ENCODE peak calls at places on chromosome 1, in four cellular contexts. One of them, this sample, is unnamed.

GRCh38 chr1:214808845-214809460 is 206.0 kb downstream of the CENPF start:
- DNase-seq in GM12878: no peak
- DNase-seq in SK-N-SH: no peak
- DNase-seq in HepG2: peak
- DNase-seq in this sample: no peak

GRCh38 chr1:237672748-237673147 is 218.0 kb downstream of the ZP4 start:
- DNase-seq in GM12878: no peak
- DNase-seq in SK-N-SH: peak
- DNase-seq in HepG2: no peak
- DNase-seq in this sample: no peak

GRCh38 chr1:219710529-219711194 is 97.8 kb upstream of the ZC3H11B start:
- DNase-seq in GM12878: no peak
- DNase-seq in SK-N-SH: no peak
- DNase-seq in HepG2: no peak
- DNase-seq in this sample: no peak

GRCh38 chr1:55088413-55088812 is 49.1 kb downstream of the PCSK9 start:
- DNase-seq in GM12878: no peak
- DNase-seq in SK-N-SH: no peak
- DNase-seq in HepG2: no peak
- DNase-seq in this sample: no peak

GRCh38 chr1:192879416-192879815 is 70.6 kb downstream of the RGS2 start:
- DNase-seq in GM12878: no peak
- DNase-seq in SK-N-SH: no peak
- DNase-seq in HepG2: peak
- DNase-seq in this sample: no peak

GRCh38 chr1:107480548-107480947 is 339.7 kb downstream of the NTNG1 start:
- DNase-seq in GM12878: no peak
- DNase-seq in SK-N-SH: peak
- DNase-seq in HepG2: no peak
- DNase-seq in this sample: no peak

GRCh38 chr1:3372317-3372716 is 82.1 kb upstream of the ARHGEF16 start:
- DNase-seq in GM12878: no peak
- DNase-seq in SK-N-SH: no peak
- DNase-seq in HepG2: no peak
- DNase-seq in this sample: no peak

GRCh38 chr1:180933141-180933540 is 20.4 kb downstream of the KIAA1614 start:
- DNase-seq in GM12878: no peak
- DNase-seq in SK-N-SH: no peak
- DNase-seq in HepG2: no peak
- DNase-seq in this sample: no peak

GRCh38 chr1:189374816-189375215 is 1102.8 kb downstream of the BRINP3 start:
- DNase-seq in GM12878: no peak
- DNase-seq in SK-N-SH: no peak
- DNase-seq in HepG2: no peak
- DNase-seq in this sample: no peak

GRCh38 chr1:51000651-51001050 is 30.6 kb downstream of the CDKN2C start:
- DNase-seq in GM12878: no peak
- DNase-seq in SK-N-SH: no peak
- DNase-seq in HepG2: no peak
- DNase-seq in this sample: no peak

GRCh38 chr1:57024855-57025254 is 59.0 kb upstream of the C8B start:
- DNase-seq in GM12878: no peak
- DNase-seq in SK-N-SH: no peak
- DNase-seq in HepG2: no peak
- DNase-seq in this sample: no peak
- TF ChIP-seq TCF12 in GM12878: no peak
- TF ChIP-seq TCF12 in SK-N-SH: no peak
- TF ChIP-seq TCF12 in HepG2: no peak
- TF ChIP-seq TCF12 in this sample: no peak

DNA sequence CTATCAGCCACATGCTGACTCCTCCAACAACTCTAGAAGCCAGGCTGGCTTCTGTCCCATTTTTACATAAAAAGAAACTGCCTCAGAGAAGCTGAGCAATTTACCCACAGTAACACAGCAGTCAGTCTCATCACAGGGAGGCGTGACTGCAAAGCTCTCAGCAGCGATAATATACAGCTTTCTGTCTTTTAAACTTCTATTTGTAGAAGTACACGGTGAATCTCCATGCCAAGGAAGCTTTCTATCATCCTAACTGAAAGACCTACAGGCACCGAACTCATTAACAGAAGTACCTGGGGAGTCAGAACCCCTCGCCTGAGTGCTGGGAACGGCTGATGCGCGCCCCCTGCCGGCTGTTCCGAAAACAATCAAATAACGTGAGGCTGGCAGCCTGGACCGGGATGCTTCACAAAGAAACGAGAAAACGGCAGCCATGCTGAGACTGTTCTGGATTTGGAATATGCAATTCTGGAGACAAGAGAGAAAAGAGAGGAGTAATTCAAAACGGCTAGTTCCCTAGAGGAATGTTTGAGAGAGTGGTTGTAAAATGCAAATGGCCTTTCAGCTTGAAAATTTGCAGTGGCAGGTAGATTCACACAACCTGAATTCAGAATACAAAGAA is 43.5 kb upstream of the RAB4A start:
- DNase-seq in GM12878: no peak
- DNase-seq in SK-N-SH: peak
- DNase-seq in HepG2: peak
- DNase-seq in this sample: peak
- TF ChIP-seq TCF12 in GM12878: no peak
- TF ChIP-seq TCF12 in SK-N-SH: no peak
- TF ChIP-seq TCF12 in HepG2: no peak
- TF ChIP-seq TCF12 in this sample: no peak

DNA sequence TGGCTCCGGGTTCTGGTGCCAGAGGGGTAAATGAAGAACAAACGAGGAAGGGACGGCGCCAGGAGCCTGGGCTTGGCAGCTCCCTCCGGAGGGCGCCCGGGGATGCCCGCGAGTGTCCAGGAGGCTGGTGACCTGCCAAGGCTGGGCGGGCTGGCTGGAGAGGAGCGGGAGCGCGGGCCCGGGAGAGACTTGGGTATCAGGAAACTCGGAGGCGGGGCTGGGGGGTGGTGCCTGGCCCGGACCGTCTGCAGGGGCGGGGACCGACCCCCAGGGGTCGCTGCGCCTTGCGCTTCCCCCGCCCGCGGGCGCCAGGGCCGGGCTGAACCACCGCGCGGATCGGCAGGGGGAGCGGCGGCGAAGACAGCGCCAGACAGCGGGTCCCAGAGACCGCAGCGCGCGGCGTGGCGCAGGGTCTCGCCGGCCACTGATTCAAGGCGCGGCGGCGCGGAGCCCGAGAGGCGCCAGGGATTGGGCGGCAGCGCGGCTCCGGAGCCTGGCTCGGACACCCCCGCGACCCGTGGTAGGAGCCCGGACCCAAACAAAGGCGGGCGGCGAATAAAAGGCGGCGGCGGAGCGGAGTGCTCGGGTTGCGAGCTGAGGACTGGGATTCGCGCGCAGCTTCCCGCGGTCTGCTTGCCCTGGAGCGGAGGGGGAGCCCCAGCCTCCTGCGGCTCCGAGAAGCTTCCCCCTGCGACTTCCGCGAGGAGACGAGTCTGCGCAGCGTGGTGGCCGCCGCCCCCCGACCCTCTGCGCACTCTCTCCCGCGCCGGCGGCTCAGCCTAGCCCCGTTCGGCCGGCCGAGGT is at the start of gene DISP3:
- DNase-seq in GM12878: peak
- DNase-seq in SK-N-SH: peak
- DNase-seq in HepG2: peak
- DNase-seq in this sample: peak
- TF ChIP-seq TCF12 in GM12878: no peak
- TF ChIP-seq TCF12 in SK-N-SH: no peak
- TF ChIP-seq TCF12 in HepG2: no peak
- TF ChIP-seq TCF12 in this sample: no peak

DNA sequence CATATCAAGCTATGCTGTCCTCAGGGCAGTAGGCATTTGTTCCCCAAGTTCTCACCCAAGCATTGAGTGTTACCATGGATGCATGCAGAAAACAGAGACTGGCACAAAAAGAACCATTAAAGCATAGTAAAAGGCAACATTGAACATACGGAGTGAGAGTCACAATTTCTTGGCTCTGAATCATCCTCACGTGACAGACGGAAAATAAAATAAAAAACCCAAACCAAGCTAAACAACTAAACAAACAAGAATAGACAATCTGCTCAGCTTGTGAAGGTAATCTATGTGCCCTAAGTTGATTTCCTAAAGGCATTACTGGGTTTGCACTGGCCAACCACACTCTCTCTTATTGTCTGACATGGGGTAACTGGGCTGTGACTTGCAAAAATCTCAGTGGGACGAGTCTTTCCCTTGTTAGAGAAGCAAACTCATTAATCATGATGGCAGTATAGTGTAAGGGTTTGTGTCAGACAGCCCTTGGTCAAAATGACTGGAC is 306.0 kb downstream of the ASTN1 start:
- DNase-seq in GM12878: no peak
- DNase-seq in SK-N-SH: no peak
- DNase-seq in HepG2: no peak
- DNase-seq in this sample: no peak
- TF ChIP-seq TCF12 in GM12878: no peak
- TF ChIP-seq TCF12 in SK-N-SH: no peak
- TF ChIP-seq TCF12 in HepG2: no peak
- TF ChIP-seq TCF12 in this sample: no peak

GRCh38 chr1:25550155-25550506 is 6.7 kb downstream of the LDLRAP1 start:
- DNase-seq in GM12878: no peak
- DNase-seq in SK-N-SH: no peak
- DNase-seq in HepG2: no peak
- DNase-seq in this sample: no peak

GRCh38 chr1:25550683-25551310 is 7.4 kb downstream of the LDLRAP1 start:
- DNase-seq in GM12878: no peak
- DNase-seq in SK-N-SH: no peak
- DNase-seq in HepG2: peak
- DNase-seq in this sample: no peak

GRCh38 chr1:25546193-25546592 is 2.8 kb downstream of the LDLRAP1 start:
- DNase-seq in GM12878: no peak
- DNase-seq in SK-N-SH: no peak
- DNase-seq in HepG2: no peak
- DNase-seq in this sample: no peak

GRCh38 chr1:25548601-25549000 is 5.2 kb downstream of the LDLRAP1 start:
- DNase-seq in GM12878: no peak
- DNase-seq in SK-N-SH: no peak
- DNase-seq in HepG2: no peak
- DNase-seq in this sample: no peak

DNA sequence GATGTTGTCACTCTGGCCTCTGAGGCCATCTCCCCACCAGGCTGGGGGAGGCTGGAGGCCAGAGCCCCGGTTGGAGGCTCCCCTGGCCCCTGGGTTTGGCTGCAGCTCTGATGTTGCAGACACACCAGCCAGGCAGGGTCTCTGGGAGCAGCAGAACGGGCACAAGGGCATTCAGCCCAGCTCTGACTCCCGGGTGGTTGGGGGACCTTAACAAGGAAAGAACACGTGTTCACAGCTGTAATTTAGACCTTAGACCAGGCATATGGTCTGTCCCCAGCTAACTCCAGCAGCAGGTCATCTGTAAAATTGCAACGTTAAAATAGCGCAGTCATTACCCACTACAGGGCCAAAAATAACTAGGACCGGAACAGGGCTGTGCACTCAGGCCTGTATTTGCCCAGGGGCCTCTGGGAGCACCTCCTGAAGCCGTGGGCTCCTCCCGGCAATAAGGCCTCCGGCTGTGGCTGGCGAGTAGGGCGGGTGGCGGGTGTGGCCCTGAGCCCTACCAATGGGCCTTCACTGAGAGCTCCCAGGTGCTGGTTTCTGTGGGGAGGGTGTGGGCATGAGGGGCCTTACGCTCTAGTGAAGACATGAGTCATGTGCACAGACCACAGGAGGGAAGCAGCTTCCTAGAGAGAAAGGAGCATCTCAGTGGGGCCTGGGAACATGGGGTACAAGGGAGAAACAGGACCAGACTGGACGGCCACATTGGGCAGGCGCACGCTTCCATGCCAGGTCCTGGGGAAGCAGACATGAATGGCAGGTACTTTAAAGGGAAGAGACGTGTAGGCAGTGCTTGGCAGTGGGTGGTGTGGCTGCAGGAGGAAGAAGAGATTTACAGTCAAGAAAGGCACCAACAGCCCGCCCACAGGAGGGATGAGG is 6.1 kb downstream of the LDLRAP1 start:
- DNase-seq in GM12878: peak
- DNase-seq in SK-N-SH: no peak
- DNase-seq in HepG2: peak
- DNase-seq in this sample: no peak
- TF ChIP-seq TCF12 in GM12878: peak
- TF ChIP-seq TCF12 in SK-N-SH: no peak
- TF ChIP-seq TCF12 in HepG2: no peak
- TF ChIP-seq TCF12 in this sample: no peak

DNA sequence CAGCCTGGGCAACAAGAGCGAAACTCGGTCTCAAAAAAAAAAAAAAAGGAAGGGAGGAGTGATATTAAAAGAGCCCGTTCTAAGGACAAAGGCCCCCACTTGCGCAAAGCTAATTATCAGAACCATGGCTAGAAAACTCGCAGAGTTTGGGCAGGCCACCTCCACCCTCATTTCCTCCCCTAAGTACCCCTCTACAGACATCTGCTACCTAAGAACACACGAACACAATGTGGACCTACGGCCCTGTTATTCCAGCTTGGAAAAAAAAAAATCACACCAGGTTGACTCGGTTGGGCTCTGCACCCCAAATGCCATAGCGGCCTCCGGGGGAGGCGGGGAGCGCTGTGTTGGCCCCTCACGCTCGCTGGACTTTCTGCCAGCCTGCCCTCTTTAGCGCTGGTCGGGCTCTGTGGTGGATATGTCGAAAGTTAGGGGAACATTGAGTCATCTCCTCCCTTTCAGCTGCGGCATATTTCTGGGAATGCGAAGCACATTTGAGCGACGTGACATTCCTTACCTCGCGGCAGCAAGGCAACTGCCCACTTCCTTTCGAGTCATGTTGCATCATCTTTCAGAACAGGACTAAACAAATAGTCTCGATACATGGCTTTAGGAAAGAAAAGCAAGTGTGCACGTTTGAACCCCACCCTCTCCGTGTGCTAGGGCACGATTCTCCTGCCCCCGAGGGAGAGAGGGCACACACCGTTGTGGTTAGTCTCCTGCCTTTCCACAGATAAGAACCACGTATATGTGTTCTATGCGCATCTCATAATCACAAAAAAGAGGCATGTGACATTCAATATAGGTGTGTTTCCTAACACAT is 106.1 kb upstream of the SLC45A1 start:
- DNase-seq in GM12878: no peak
- DNase-seq in SK-N-SH: no peak
- DNase-seq in HepG2: peak
- DNase-seq in this sample: no peak
- TF ChIP-seq TCF12 in GM12878: no peak
- TF ChIP-seq TCF12 in SK-N-SH: peak
- TF ChIP-seq TCF12 in HepG2: peak
- TF ChIP-seq TCF12 in this sample: no peak

GRCh38 chr1:31617917-31618746 is 643 bp downstream of the HCRTR1 start:
- DNase-seq in GM12878: no peak
- DNase-seq in SK-N-SH: peak
- DNase-seq in HepG2: peak
- DNase-seq in this sample: peak
- TF ChIP-seq TCF12 in GM12878: no peak
- TF ChIP-seq TCF12 in SK-N-SH: no peak
- TF ChIP-seq TCF12 in HepG2: no peak
- TF ChIP-seq TCF12 in this sample: no peak

GRCh38 chr1:173342766-173343165 is 134.4 kb upstream of the PRDX6 start:
- DNase-seq in GM12878: no peak
- DNase-seq in SK-N-SH: no peak
- DNase-seq in HepG2: no peak
- DNase-seq in this sample: no peak

GRCh38 chr1:173344034-173344743 is 132.9 kb upstream of the PRDX6 start:
- DNase-seq in GM12878: no peak
- DNase-seq in SK-N-SH: no peak
- DNase-seq in HepG2: no peak
- DNase-seq in this sample: no peak

GRCh38 chr1:173347276-173347675 is 129.9 kb upstream of the PRDX6 start:
- DNase-seq in GM12878: no peak
- DNase-seq in SK-N-SH: no peak
- DNase-seq in HepG2: no peak
- DNase-seq in this sample: no peak

GRCh38 chr1:173341307-173341706 is 134.2 kb upstream of the TNFSF4 start:
- DNase-seq in GM12878: no peak
- DNase-seq in SK-N-SH: no peak
- DNase-seq in HepG2: no peak
- DNase-seq in this sample: no peak
- TF ChIP-seq TCF12 in GM12878: no peak
- TF ChIP-seq TCF12 in SK-N-SH: peak
- TF ChIP-seq TCF12 in HepG2: no peak
- TF ChIP-seq TCF12 in this sample: no peak